ENCODE peak calls at places on chromosome 18, in ten cellular contexts. One of them, this sample, is unnamed.

GRCh38 chr18:57657566-57657965 is 35.9 kb upstream of the NARS1 start:
- DNase-seq in right atrium auricular region: no peak
- DNase-seq in GM12865: no peak
- DNase-seq in ovary: no peak
- DNase-seq in pancreas: no peak
- DNase-seq in PC-3: no peak
- DNase-seq in AG09309: no peak
- DNase-seq in heart right ventricle: no peak
- DNase-seq in sigmoid colon: no peak
- DNase-seq in endothelial cell of umbilical vein: peak
- DNase-seq in this sample: no peak

GRCh38 chr18:51236225-51236624 is 38.7 kb upstream of the MEX3C start:
- DNase-seq in heart right ventricle: no peak
- DNase-seq in GM12865: no peak
- DNase-seq in right atrium auricular region: no peak
- DNase-seq in sigmoid colon: no peak
- DNase-seq in AG09309: peak
- DNase-seq in endothelial cell of umbilical vein: no peak
- DNase-seq in pancreas: no peak
- DNase-seq in ovary: no peak
- DNase-seq in PC-3: peak
- DNase-seq in this sample: peak

GRCh38 chr18:23037646-23038045 is 97.6 kb upstream of the CABLES1 start:
- DNase-seq in ovary: no peak
- DNase-seq in heart right ventricle: no peak
- DNase-seq in AG09309: no peak
- DNase-seq in GM12865: no peak
- DNase-seq in right atrium auricular region: no peak
- DNase-seq in pancreas: no peak
- DNase-seq in sigmoid colon: no peak
- DNase-seq in PC-3: no peak
- DNase-seq in endothelial cell of umbilical vein: no peak
- DNase-seq in this sample: no peak

GRCh38 chr18:80022613-80023012 is 11.6 kb upstream of the RBFA start:
- DNase-seq in sigmoid colon: no peak
- DNase-seq in right atrium auricular region: no peak
- DNase-seq in AG09309: no peak
- DNase-seq in GM12865: peak
- DNase-seq in endothelial cell of umbilical vein: peak
- DNase-seq in heart right ventricle: no peak
- DNase-seq in PC-3: peak
- DNase-seq in ovary: no peak
- DNase-seq in pancreas: no peak
- DNase-seq in this sample: peak

GRCh38 chr18:6960656-6961055 is 156.9 kb downstream of the LAMA1 start:
- DNase-seq in endothelial cell of umbilical vein: no peak
- DNase-seq in heart right ventricle: no peak
- DNase-seq in ovary: no peak
- DNase-seq in right atrium auricular region: no peak
- DNase-seq in AG09309: peak
- DNase-seq in PC-3: peak
- DNase-seq in GM12865: no peak
- DNase-seq in pancreas: no peak
- DNase-seq in sigmoid colon: no peak
- DNase-seq in this sample: no peak

GRCh38 chr18:55319517-55319905 is 268.5 kb downstream of the TCF4 start:
- DNase-seq in PC-3: no peak
- DNase-seq in endothelial cell of umbilical vein: peak
- DNase-seq in right atrium auricular region: no peak
- DNase-seq in heart right ventricle: no peak
- DNase-seq in sigmoid colon: no peak
- DNase-seq in AG09309: peak
- DNase-seq in pancreas: no peak
- DNase-seq in GM12865: no peak
- DNase-seq in ovary: no peak
- DNase-seq in this sample: no peak

GRCh38 chr18:32920796-32921787 is 148.3 kb upstream of the KLHL14 start:
- DNase-seq in endothelial cell of umbilical vein: peak
- DNase-seq in heart right ventricle: no peak
- DNase-seq in sigmoid colon: no peak
- DNase-seq in PC-3: peak
- DNase-seq in pancreas: no peak
- DNase-seq in GM12865: no peak
- DNase-seq in right atrium auricular region: no peak
- DNase-seq in AG09309: peak
- DNase-seq in ovary: no peak
- DNase-seq in this sample: peak

GRCh38 chr18:44771957-44772917 is 91.5 kb downstream of the SETBP1 start:
- DNase-seq in PC-3: no peak
- DNase-seq in heart right ventricle: peak
- DNase-seq in AG09309: peak
- DNase-seq in right atrium auricular region: no peak
- DNase-seq in pancreas: no peak
- DNase-seq in GM12865: no peak
- DNase-seq in endothelial cell of umbilical vein: no peak
- DNase-seq in ovary: no peak
- DNase-seq in sigmoid colon: peak
- DNase-seq in this sample: peak

GRCh38 chr18:74173434-74173750 is 25.1 kb downstream of the TIMM21 start:
- DNase-seq in endothelial cell of umbilical vein: no peak
- DNase-seq in right atrium auricular region: no peak
- DNase-seq in AG09309: no peak
- DNase-seq in GM12865: no peak
- DNase-seq in sigmoid colon: no peak
- DNase-seq in PC-3: no peak
- DNase-seq in ovary: no peak
- DNase-seq in heart right ventricle: no peak
- DNase-seq in pancreas: no peak
- DNase-seq in this sample: no peak

GRCh38 chr18:74166397-74166796 is 18.1 kb downstream of the TIMM21 start:
- DNase-seq in heart right ventricle: no peak
- DNase-seq in GM12865: no peak
- DNase-seq in PC-3: no peak
- DNase-seq in ovary: no peak
- DNase-seq in endothelial cell of umbilical vein: no peak
- DNase-seq in right atrium auricular region: no peak
- DNase-seq in pancreas: no peak
- DNase-seq in AG09309: no peak
- DNase-seq in sigmoid colon: no peak
- DNase-seq in this sample: no peak

GRCh38 chr18:74172697-74173433 is 24.5 kb downstream of the TIMM21 start:
- DNase-seq in pancreas: no peak
- DNase-seq in heart right ventricle: no peak
- DNase-seq in ovary: no peak
- DNase-seq in PC-3: no peak
- DNase-seq in AG09309: no peak
- DNase-seq in sigmoid colon: no peak
- DNase-seq in GM12865: no peak
- DNase-seq in endothelial cell of umbilical vein: no peak
- DNase-seq in right atrium auricular region: no peak
- DNase-seq in this sample: no peak

GRCh38 chr18:74175658-74176057 is 27.3 kb downstream of the TIMM21 start:
- DNase-seq in AG09309: no peak
- DNase-seq in endothelial cell of umbilical vein: no peak
- DNase-seq in sigmoid colon: no peak
- DNase-seq in heart right ventricle: no peak
- DNase-seq in GM12865: no peak
- DNase-seq in right atrium auricular region: no peak
- DNase-seq in PC-3: no peak
- DNase-seq in ovary: no peak
- DNase-seq in pancreas: no peak
- DNase-seq in this sample: no peak

DNA sequence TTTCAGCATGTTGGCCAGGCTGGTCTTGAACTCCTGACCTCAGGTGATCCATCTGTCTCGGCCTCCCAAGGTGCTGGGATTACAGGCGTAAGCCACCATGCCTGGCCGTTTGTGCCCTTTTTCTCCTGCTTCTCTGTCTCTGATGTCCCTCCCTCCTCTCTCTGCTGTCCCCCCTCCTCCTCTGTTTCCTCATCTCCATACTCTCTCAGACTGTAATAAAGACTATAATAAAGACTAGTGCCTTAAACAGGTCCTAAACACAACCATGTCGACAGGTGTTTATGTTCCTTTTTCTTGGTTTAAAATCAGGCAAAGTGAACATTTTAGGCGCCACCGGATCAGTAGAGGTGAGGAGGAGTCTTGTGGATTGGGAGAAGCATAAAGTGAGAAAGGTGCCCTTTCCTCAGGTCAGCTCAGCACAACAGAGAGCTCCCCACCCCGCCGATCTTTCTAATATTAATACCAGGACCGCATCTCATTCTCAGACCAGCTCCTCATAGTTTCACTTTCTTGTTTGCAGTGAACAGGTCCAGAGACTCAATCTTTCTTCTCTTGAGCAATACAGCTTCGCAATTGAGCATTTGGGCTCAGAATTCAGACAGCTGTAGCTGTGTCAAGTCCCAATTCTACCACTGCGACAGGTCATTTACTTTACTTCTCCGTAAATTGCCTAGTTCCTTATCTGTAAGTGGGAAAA is 23.7 kb downstream of the TIMM21 start:
- DNase-seq in heart right ventricle: no peak
- DNase-seq in pancreas: no peak
- DNase-seq in endothelial cell of umbilical vein: no peak
- DNase-seq in AG09309: no peak
- DNase-seq in PC-3: no peak
- DNase-seq in sigmoid colon: no peak
- DNase-seq in ovary: no peak
- DNase-seq in right atrium auricular region: no peak
- DNase-seq in GM12865: peak
- DNase-seq in this sample: no peak
- H3K4me3 ChIP-seq in heart right ventricle: no peak
- H3K4me3 ChIP-seq in pancreas: no peak
- H3K4me3 ChIP-seq in endothelial cell of umbilical vein: no peak
- H3K4me3 ChIP-seq in AG09309: no peak
- H3K4me3 ChIP-seq in PC-3: peak
- H3K4me3 ChIP-seq in sigmoid colon: peak
- H3K4me3 ChIP-seq in ovary: no peak
- H3K4me3 ChIP-seq in right atrium auricular region: no peak
- H3K4me3 ChIP-seq in GM12865: peak
- H3K4me3 ChIP-seq in this sample: no peak

GRCh38 chr18:59001166-59001565 is 136.5 kb downstream of the ZNF532 start:
- DNase-seq in AG09309: no peak
- DNase-seq in right atrium auricular region: no peak
- DNase-seq in PC-3: no peak
- DNase-seq in ovary: no peak
- DNase-seq in sigmoid colon: no peak
- DNase-seq in GM12865: no peak
- DNase-seq in heart right ventricle: no peak
- DNase-seq in endothelial cell of umbilical vein: no peak
- DNase-seq in pancreas: no peak
- DNase-seq in this sample: no peak

GRCh38 chr18:58995663-58996062 is 131.0 kb downstream of the ZNF532 start:
- DNase-seq in heart right ventricle: no peak
- DNase-seq in sigmoid colon: no peak
- DNase-seq in pancreas: no peak
- DNase-seq in endothelial cell of umbilical vein: no peak
- DNase-seq in right atrium auricular region: no peak
- DNase-seq in PC-3: no peak
- DNase-seq in GM12865: no peak
- DNase-seq in AG09309: no peak
- DNase-seq in ovary: no peak
- DNase-seq in this sample: no peak

GRCh38 chr18:58996131-58996632 is 131.5 kb downstream of the ZNF532 start:
- DNase-seq in endothelial cell of umbilical vein: peak
- DNase-seq in AG09309: peak
- DNase-seq in pancreas: no peak
- DNase-seq in right atrium auricular region: no peak
- DNase-seq in sigmoid colon: no peak
- DNase-seq in PC-3: peak
- DNase-seq in GM12865: no peak
- DNase-seq in heart right ventricle: no peak
- DNase-seq in ovary: no peak
- DNase-seq in this sample: no peak

GRCh38 chr18:58997811-58998337 is 133.2 kb downstream of the ZNF532 start:
- DNase-seq in endothelial cell of umbilical vein: peak
- DNase-seq in heart right ventricle: no peak
- DNase-seq in right atrium auricular region: no peak
- DNase-seq in PC-3: peak
- DNase-seq in GM12865: no peak
- DNase-seq in AG09309: peak
- DNase-seq in ovary: peak
- DNase-seq in pancreas: no peak
- DNase-seq in sigmoid colon: no peak
- DNase-seq in this sample: peak

DNA sequence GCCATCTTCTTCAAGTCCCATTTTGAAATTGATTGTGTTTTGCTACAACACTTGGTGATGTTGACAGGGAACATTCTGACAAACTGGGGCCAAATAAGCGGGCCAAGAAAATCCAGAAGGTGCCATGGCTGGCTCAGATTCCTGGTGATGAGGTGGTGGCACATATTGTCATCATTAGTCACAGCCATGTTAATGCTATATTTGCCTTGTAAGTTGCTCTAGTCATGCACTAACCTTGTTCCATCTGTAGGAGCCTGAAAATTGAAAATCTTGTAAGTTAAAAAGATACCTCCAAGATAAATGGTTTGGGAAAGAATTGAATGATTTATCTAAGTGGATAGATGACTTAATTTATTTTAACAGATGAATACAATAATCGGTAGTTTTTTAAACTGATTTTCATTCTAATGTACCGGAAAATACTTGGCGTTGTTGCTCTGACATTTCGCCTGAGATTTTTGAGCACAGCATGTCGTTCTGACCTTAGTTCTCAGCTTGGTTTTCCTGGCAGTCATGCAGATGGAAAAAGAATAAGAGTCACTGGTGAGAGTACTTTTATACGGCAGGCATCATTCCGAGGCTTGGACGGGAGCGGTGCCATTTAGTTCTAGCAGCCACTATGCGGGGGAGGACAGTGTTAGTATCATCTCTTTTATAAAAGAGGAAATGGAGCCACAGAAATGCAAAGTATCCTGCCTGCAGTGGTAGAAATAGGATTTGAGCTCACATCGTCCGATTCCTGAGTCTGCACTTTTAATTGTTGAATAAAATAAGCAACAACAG is 133.9 kb downstream of the ZNF532 start:
- DNase-seq in AG09309: no peak
- DNase-seq in GM12865: no peak
- DNase-seq in pancreas: no peak
- DNase-seq in right atrium auricular region: peak
- DNase-seq in PC-3: peak
- DNase-seq in heart right ventricle: peak
- DNase-seq in endothelial cell of umbilical vein: no peak
- DNase-seq in ovary: peak
- DNase-seq in sigmoid colon: no peak
- DNase-seq in this sample: peak
- TF ChIP-seq CTCF in AG09309: no peak
- TF ChIP-seq CTCF in GM12865: no peak
- TF ChIP-seq CTCF in pancreas: no peak
- TF ChIP-seq CTCF in right atrium auricular region: no peak
- TF ChIP-seq CTCF in PC-3: no peak
- TF ChIP-seq CTCF in heart right ventricle: peak
- TF ChIP-seq CTCF in endothelial cell of umbilical vein: no peak
- TF ChIP-seq CTCF in ovary: no peak
- TF ChIP-seq CTCF in sigmoid colon: no peak
- TF ChIP-seq CTCF in this sample: no peak

GRCh38 chr18:3456686-3457069 is 6.7 kb downstream of the TGIF1 start:
- DNase-seq in pancreas: no peak
- DNase-seq in endothelial cell of umbilical vein: no peak
- DNase-seq in ovary: no peak
- DNase-seq in heart right ventricle: no peak
- DNase-seq in GM12865: no peak
- DNase-seq in AG09309: no peak
- DNase-seq in right atrium auricular region: no peak
- DNase-seq in sigmoid colon: no peak
- DNase-seq in PC-3: peak
- DNase-seq in this sample: no peak
- H3K4me3 ChIP-seq in pancreas: no peak
- H3K4me3 ChIP-seq in endothelial cell of umbilical vein: no peak
- H3K4me3 ChIP-seq in ovary: no peak
- H3K4me3 ChIP-seq in heart right ventricle: no peak
- H3K4me3 ChIP-seq in GM12865: no peak
- H3K4me3 ChIP-seq in AG09309: no peak
- H3K4me3 ChIP-seq in right atrium auricular region: no peak
- H3K4me3 ChIP-seq in sigmoid colon: no peak
- H3K4me3 ChIP-seq in PC-3: peak
- H3K4me3 ChIP-seq in this sample: no peak

DNA sequence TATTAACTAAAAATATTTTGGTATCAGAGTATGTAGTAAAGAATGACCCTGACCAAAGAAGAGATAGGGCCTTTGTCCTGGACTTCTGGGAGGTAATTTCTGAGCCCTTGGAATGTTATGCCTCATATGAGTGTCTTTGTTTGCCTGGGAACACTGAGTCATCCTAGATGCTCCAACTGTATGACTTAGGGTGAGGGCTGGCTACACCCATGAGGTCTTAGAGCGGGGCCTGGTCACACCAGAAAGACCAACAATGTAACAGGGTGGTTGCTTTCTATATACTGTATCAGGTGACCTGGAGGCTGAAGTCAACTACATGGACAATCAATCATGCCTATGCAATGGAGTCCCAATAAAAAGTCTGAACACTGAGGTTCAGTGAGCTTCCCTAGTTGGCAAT is 253.1 kb downstream of the MBD2 start:
- DNase-seq in right atrium auricular region: no peak
- DNase-seq in PC-3: peak
- DNase-seq in sigmoid colon: no peak
- DNase-seq in ovary: no peak
- DNase-seq in endothelial cell of umbilical vein: no peak
- DNase-seq in AG09309: no peak
- DNase-seq in GM12865: no peak
- DNase-seq in heart right ventricle: no peak
- DNase-seq in pancreas: no peak
- DNase-seq in this sample: no peak
- TF ChIP-seq CTCF in right atrium auricular region: no peak
- TF ChIP-seq CTCF in PC-3: no peak
- TF ChIP-seq CTCF in sigmoid colon: no peak
- TF ChIP-seq CTCF in ovary: no peak
- TF ChIP-seq CTCF in endothelial cell of umbilical vein: no peak
- TF ChIP-seq CTCF in AG09309: no peak
- TF ChIP-seq CTCF in GM12865: no peak
- TF ChIP-seq CTCF in heart right ventricle: no peak
- TF ChIP-seq CTCF in pancreas: no peak
- TF ChIP-seq CTCF in this sample: no peak